ENCODE peak calls at places on chromosome 19, in nine cellular contexts. One of them, this sample, is unnamed.

GRCh38 chr19:16949496-16950023 is 60.8 kb downstream of the F2RL3 start:
- DNase-seq in lower lobe of right lung: no peak
- DNase-seq in left ventricle myocardium inferior: no peak
- DNase-seq in endothelial cell: no peak
- DNase-seq in brain microvascular endothelial cell: no peak
- DNase-seq in MCF 10A: no peak
- DNase-seq in esophagus muscularis mucosa: no peak
- DNase-seq in A549: no peak
- DNase-seq in CD8-positive, alpha-beta T cell: no peak
- DNase-seq in this sample: no peak

GRCh38 chr19:45960595-45961235 is 12.9 kb downstream of the NOVA2 start:
- DNase-seq in lower lobe of right lung: no peak
- DNase-seq in left ventricle myocardium inferior: no peak
- DNase-seq in endothelial cell: no peak
- DNase-seq in brain microvascular endothelial cell: no peak
- DNase-seq in MCF 10A: peak
- DNase-seq in esophagus muscularis mucosa: no peak
- DNase-seq in A549: no peak
- DNase-seq in CD8-positive, alpha-beta T cell: no peak
- DNase-seq in this sample: no peak

GRCh38 chr19:34222386-34222785 is 32.0 kb upstream of the GARRE1 start:
- DNase-seq in lower lobe of right lung: no peak
- DNase-seq in left ventricle myocardium inferior: no peak
- DNase-seq in endothelial cell: no peak
- DNase-seq in brain microvascular endothelial cell: no peak
- DNase-seq in MCF 10A: no peak
- DNase-seq in esophagus muscularis mucosa: no peak
- DNase-seq in A549: no peak
- DNase-seq in CD8-positive, alpha-beta T cell: no peak
- DNase-seq in this sample: no peak

GRCh38 chr19:2323707-2324106 is 4.7 kb downstream of the LSM7 start:
- DNase-seq in lower lobe of right lung: no peak
- DNase-seq in left ventricle myocardium inferior: no peak
- DNase-seq in endothelial cell: no peak
- DNase-seq in brain microvascular endothelial cell: no peak
- DNase-seq in MCF 10A: no peak
- DNase-seq in esophagus muscularis mucosa: no peak
- DNase-seq in A549: no peak
- DNase-seq in CD8-positive, alpha-beta T cell: no peak
- DNase-seq in this sample: no peak

GRCh38 chr19:1864480-1865171 is 1.2 kb upstream of the KLF16 start:
- DNase-seq in lower lobe of right lung: peak
- DNase-seq in left ventricle myocardium inferior: peak
- DNase-seq in endothelial cell: peak
- DNase-seq in brain microvascular endothelial cell: no peak
- DNase-seq in MCF 10A: peak
- DNase-seq in esophagus muscularis mucosa: no peak
- DNase-seq in A549: no peak
- DNase-seq in CD8-positive, alpha-beta T cell: no peak
- DNase-seq in this sample: peak

GRCh38 chr19:41753936-41754529 is 1.3 kb upstream of the CEACAM6 start:
- DNase-seq in lower lobe of right lung: peak
- DNase-seq in left ventricle myocardium inferior: no peak
- DNase-seq in endothelial cell: peak
- DNase-seq in brain microvascular endothelial cell: peak
- DNase-seq in MCF 10A: peak
- DNase-seq in esophagus muscularis mucosa: no peak
- DNase-seq in A549: peak
- DNase-seq in CD8-positive, alpha-beta T cell: peak
- DNase-seq in this sample: no peak

GRCh38 chr19:5343848-5344247 is 3.2 kb upstream of the PTPRS start:
- DNase-seq in lower lobe of right lung: no peak
- DNase-seq in left ventricle myocardium inferior: no peak
- DNase-seq in endothelial cell: no peak
- DNase-seq in brain microvascular endothelial cell: no peak
- DNase-seq in MCF 10A: peak
- DNase-seq in esophagus muscularis mucosa: no peak
- DNase-seq in A549: no peak
- DNase-seq in CD8-positive, alpha-beta T cell: no peak
- DNase-seq in this sample: no peak

GRCh38 chr19:51489113-51489512 is 10.8 kb downstream of the CEACAM18 start:
- DNase-seq in lower lobe of right lung: no peak
- DNase-seq in left ventricle myocardium inferior: no peak
- DNase-seq in endothelial cell: no peak
- DNase-seq in brain microvascular endothelial cell: no peak
- DNase-seq in MCF 10A: no peak
- DNase-seq in esophagus muscularis mucosa: no peak
- DNase-seq in A549: no peak
- DNase-seq in CD8-positive, alpha-beta T cell: no peak
- DNase-seq in this sample: no peak

GRCh38 chr19:45177817-45178261 is at the start of gene TRAPPC6A:
- DNase-seq in lower lobe of right lung: no peak
- DNase-seq in left ventricle myocardium inferior: no peak
- DNase-seq in endothelial cell: no peak
- DNase-seq in brain microvascular endothelial cell: peak
- DNase-seq in MCF 10A: peak
- DNase-seq in esophagus muscularis mucosa: no peak
- DNase-seq in A549: peak
- DNase-seq in CD8-positive, alpha-beta T cell: no peak
- DNase-seq in this sample: peak

GRCh38 chr19:2494447-2495129 is 18.7 kb downstream of the GADD45B start:
- DNase-seq in lower lobe of right lung: peak
- DNase-seq in left ventricle myocardium inferior: peak
- DNase-seq in endothelial cell: no peak
- DNase-seq in brain microvascular endothelial cell: peak
- DNase-seq in MCF 10A: peak
- DNase-seq in esophagus muscularis mucosa: no peak
- DNase-seq in A549: no peak
- DNase-seq in CD8-positive, alpha-beta T cell: peak
- DNase-seq in this sample: peak

GRCh38 chr19:29380581-29380980 is 145.2 kb upstream of the VSTM2B start:
- DNase-seq in lower lobe of right lung: peak
- DNase-seq in left ventricle myocardium inferior: no peak
- DNase-seq in endothelial cell: no peak
- DNase-seq in brain microvascular endothelial cell: no peak
- DNase-seq in MCF 10A: no peak
- DNase-seq in esophagus muscularis mucosa: no peak
- DNase-seq in A549: no peak
- DNase-seq in CD8-positive, alpha-beta T cell: no peak
- DNase-seq in this sample: no peak

GRCh38 chr19:41297628-41298326 is 12.2 kb upstream of the CCDC97 start:
- DNase-seq in lower lobe of right lung: no peak
- DNase-seq in left ventricle myocardium inferior: no peak
- DNase-seq in endothelial cell: no peak
- DNase-seq in brain microvascular endothelial cell: no peak
- DNase-seq in MCF 10A: no peak
- DNase-seq in esophagus muscularis mucosa: no peak
- DNase-seq in A549: no peak
- DNase-seq in CD8-positive, alpha-beta T cell: no peak
- DNase-seq in this sample: no peak

GRCh38 chr19:36115453-36116343 is at the start of gene TBCB:
- DNase-seq in lower lobe of right lung: peak
- DNase-seq in left ventricle myocardium inferior: peak
- DNase-seq in endothelial cell: peak
- DNase-seq in brain microvascular endothelial cell: peak
- DNase-seq in MCF 10A: no peak
- DNase-seq in esophagus muscularis mucosa: peak
- DNase-seq in A549: peak
- DNase-seq in CD8-positive, alpha-beta T cell: no peak
- DNase-seq in this sample: no peak

GRCh38 chr19:4622695-4623421 is 16.5 kb upstream of the TNFAIP8L1 start:
- DNase-seq in lower lobe of right lung: no peak
- DNase-seq in left ventricle myocardium inferior: no peak
- DNase-seq in endothelial cell: no peak
- DNase-seq in brain microvascular endothelial cell: no peak
- DNase-seq in MCF 10A: no peak
- DNase-seq in esophagus muscularis mucosa: no peak
- DNase-seq in A549: no peak
- DNase-seq in CD8-positive, alpha-beta T cell: no peak
- DNase-seq in this sample: no peak

GRCh38 chr19:44747739-44748425 is 626 bp upstream of the BCL3 start:
- DNase-seq in lower lobe of right lung: peak
- DNase-seq in left ventricle myocardium inferior: peak
- DNase-seq in endothelial cell: peak
- DNase-seq in brain microvascular endothelial cell: no peak
- DNase-seq in MCF 10A: peak
- DNase-seq in esophagus muscularis mucosa: no peak
- DNase-seq in A549: peak
- DNase-seq in CD8-positive, alpha-beta T cell: no peak
- DNase-seq in this sample: peak

GRCh38 chr19:15022752-15023151 is 26.5 kb upstream of the CASP14 start:
- DNase-seq in lower lobe of right lung: no peak
- DNase-seq in left ventricle myocardium inferior: no peak
- DNase-seq in endothelial cell: no peak
- DNase-seq in brain microvascular endothelial cell: no peak
- DNase-seq in MCF 10A: no peak
- DNase-seq in esophagus muscularis mucosa: no peak
- DNase-seq in A549: no peak
- DNase-seq in CD8-positive, alpha-beta T cell: no peak
- DNase-seq in this sample: no peak

GRCh38 chr19:55647732-55648656 is at the start of gene CCDC106:
- DNase-seq in lower lobe of right lung: peak
- DNase-seq in left ventricle myocardium inferior: peak
- DNase-seq in endothelial cell: peak
- DNase-seq in brain microvascular endothelial cell: peak
- DNase-seq in MCF 10A: no peak
- DNase-seq in esophagus muscularis mucosa: no peak
- DNase-seq in A549: peak
- DNase-seq in CD8-positive, alpha-beta T cell: no peak
- DNase-seq in this sample: no peak

GRCh38 chr19:1873524-1874473 is 10.4 kb upstream of the KLF16 start:
- DNase-seq in lower lobe of right lung: no peak
- DNase-seq in left ventricle myocardium inferior: peak
- DNase-seq in endothelial cell: no peak
- DNase-seq in brain microvascular endothelial cell: no peak
- DNase-seq in MCF 10A: peak
- DNase-seq in esophagus muscularis mucosa: no peak
- DNase-seq in A549: no peak
- DNase-seq in CD8-positive, alpha-beta T cell: no peak
- DNase-seq in this sample: peak

GRCh38 chr19:23070353-23070781 is 46.5 kb upstream of the ZNF730 start:
- DNase-seq in lower lobe of right lung: no peak
- DNase-seq in left ventricle myocardium inferior: peak
- DNase-seq in endothelial cell: no peak
- DNase-seq in brain microvascular endothelial cell: peak
- DNase-seq in MCF 10A: no peak
- DNase-seq in esophagus muscularis mucosa: no peak
- DNase-seq in A549: no peak
- DNase-seq in CD8-positive, alpha-beta T cell: no peak
- DNase-seq in this sample: no peak
- TF ChIP-seq CTCF in lower lobe of right lung: peak
- TF ChIP-seq CTCF in left ventricle myocardium inferior: peak
- TF ChIP-seq CTCF in endothelial cell: no peak
- TF ChIP-seq CTCF in brain microvascular endothelial cell: peak
- TF ChIP-seq CTCF in MCF 10A: no peak
- TF ChIP-seq CTCF in esophagus muscularis mucosa: peak
- TF ChIP-seq CTCF in A549: no peak
- TF ChIP-seq CTCF in CD8-positive, alpha-beta T cell: no peak
- TF ChIP-seq CTCF in this sample: no peak

GRCh38 chr19:49428547-49429451 is 3.6 kb downstream of the GFY start:
- DNase-seq in lower lobe of right lung: no peak
- DNase-seq in left ventricle myocardium inferior: no peak
- DNase-seq in endothelial cell: no peak
- DNase-seq in brain microvascular endothelial cell: no peak
- DNase-seq in MCF 10A: no peak
- DNase-seq in esophagus muscularis mucosa: no peak
- DNase-seq in A549: no peak
- DNase-seq in CD8-positive, alpha-beta T cell: no peak
- DNase-seq in this sample: no peak
- TF ChIP-seq CTCF in lower lobe of right lung: no peak
- TF ChIP-seq CTCF in left ventricle myocardium inferior: no peak
- TF ChIP-seq CTCF in endothelial cell: no peak
- TF ChIP-seq CTCF in brain microvascular endothelial cell: no peak
- TF ChIP-seq CTCF in MCF 10A: no peak
- TF ChIP-seq CTCF in esophagus muscularis mucosa: no peak
- TF ChIP-seq CTCF in A549: no peak
- TF ChIP-seq CTCF in CD8-positive, alpha-beta T cell: no peak
- TF ChIP-seq CTCF in this sample: no peak

DNA sequence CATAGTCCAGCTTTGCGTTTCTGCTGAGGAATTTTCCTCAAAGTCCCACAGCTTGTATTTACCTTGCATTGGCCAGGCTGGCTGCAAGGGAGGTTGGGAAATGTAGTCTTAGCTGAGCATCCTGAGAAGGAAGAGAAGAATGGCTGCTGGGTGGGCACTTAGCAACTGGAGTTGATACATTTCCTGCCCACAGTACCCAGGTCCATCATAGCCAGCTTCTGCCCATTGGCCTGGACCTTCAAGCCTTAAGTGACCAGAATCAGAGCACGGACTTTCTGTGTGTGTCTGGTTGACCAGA is 112.4 kb downstream of the SIPA1L3 start:
- DNase-seq in lower lobe of right lung: no peak
- DNase-seq in left ventricle myocardium inferior: no peak
- DNase-seq in endothelial cell: no peak
- DNase-seq in brain microvascular endothelial cell: no peak
- DNase-seq in MCF 10A: no peak
- DNase-seq in esophagus muscularis mucosa: no peak
- DNase-seq in A549: no peak
- DNase-seq in CD8-positive, alpha-beta T cell: no peak
- DNase-seq in this sample: no peak
- TF ChIP-seq CTCF in lower lobe of right lung: no peak
- TF ChIP-seq CTCF in left ventricle myocardium inferior: no peak
- TF ChIP-seq CTCF in endothelial cell: no peak
- TF ChIP-seq CTCF in brain microvascular endothelial cell: no peak
- TF ChIP-seq CTCF in MCF 10A: no peak
- TF ChIP-seq CTCF in esophagus muscularis mucosa: no peak
- TF ChIP-seq CTCF in A549: no peak
- TF ChIP-seq CTCF in CD8-positive, alpha-beta T cell: no peak
- TF ChIP-seq CTCF in this sample: no peak

DNA sequence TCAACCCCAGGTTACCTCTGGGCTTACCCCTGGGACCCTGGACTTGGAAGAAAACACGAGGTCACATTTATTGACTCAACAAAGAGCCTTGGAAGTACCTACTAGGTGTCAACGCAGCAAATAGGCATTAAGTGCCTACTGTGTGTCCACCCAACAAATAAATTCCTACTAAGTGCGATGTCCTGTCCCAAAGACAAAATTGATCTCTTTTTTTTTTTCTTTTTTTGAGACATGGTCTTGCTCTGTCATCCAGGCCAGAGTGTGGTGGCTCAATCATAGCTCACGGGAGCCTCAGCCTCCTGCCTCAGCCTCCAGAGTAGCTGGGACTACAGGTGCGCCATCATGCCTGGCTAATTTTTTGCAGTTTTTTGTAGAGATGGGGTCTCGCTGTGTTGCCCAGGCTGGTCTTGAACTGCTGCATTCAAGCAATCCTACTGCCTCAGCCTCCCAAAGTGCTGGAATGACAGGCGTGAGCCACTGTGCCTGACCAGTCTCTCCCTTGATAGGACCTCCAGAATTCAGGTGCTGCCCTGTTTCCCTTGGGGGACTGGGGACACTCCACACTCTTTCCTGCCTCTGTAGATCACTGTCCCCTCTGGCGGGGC is 595 bp upstream of the S1PR2 start:
- DNase-seq in lower lobe of right lung: no peak
- DNase-seq in left ventricle myocardium inferior: no peak
- DNase-seq in endothelial cell: no peak
- DNase-seq in brain microvascular endothelial cell: no peak
- DNase-seq in MCF 10A: no peak
- DNase-seq in esophagus muscularis mucosa: no peak
- DNase-seq in A549: no peak
- DNase-seq in CD8-positive, alpha-beta T cell: no peak
- DNase-seq in this sample: no peak
- TF ChIP-seq CTCF in lower lobe of right lung: no peak
- TF ChIP-seq CTCF in left ventricle myocardium inferior: no peak
- TF ChIP-seq CTCF in endothelial cell: no peak
- TF ChIP-seq CTCF in brain microvascular endothelial cell: no peak
- TF ChIP-seq CTCF in MCF 10A: no peak
- TF ChIP-seq CTCF in esophagus muscularis mucosa: no peak
- TF ChIP-seq CTCF in A549: no peak
- TF ChIP-seq CTCF in CD8-positive, alpha-beta T cell: no peak
- TF ChIP-seq CTCF in this sample: no peak

This sample was measured in CD14-positive monocyte.